ENCODE peak calls at places on chromosome 13, in seven cellular contexts. K, Q, X, P, M, V and D are unnamed samples.

GRCh38 chr13:46479286-46479685 is 73.7 kb upstream of the LRCH1 start:
- DNase-seq in Q (no peak), K (no peak), X (no peak), P (no peak), M (no peak), V (no peak), D (no peak)

GRCh38 chr13:95146486-95146885 is 154.8 kb downstream of the ABCC4 start:
- DNase-seq in Q (no peak), P (no peak), M (no peak), K (no peak), X (no peak), V (no peak), D (no peak)

GRCh38 chr13:25214371-25215252 is 42.5 kb upstream of the AMER2 start:
- DNase-seq in M (peak; percentile 37), P (no peak), V (no peak), Q (no peak), X (peak; percentile 19), K (no peak), D (no peak)

GRCh38 chr13:80217614-80218456 is 123.1 kb downstream of the SPRY2 start:
- DNase-seq in M (peak; percentile 78), Q (no peak), K (no peak), P (no peak), X (no peak), V (no peak), D (no peak)

GRCh38 chr13:23701646-23702045 is 131.4 kb downstream of the TNFRSF19 start:
- DNase-seq in V (no peak), Q (no peak), K (no peak), X (peak; percentile 65), P (no peak), M (peak; percentile 100), D (no peak)

GRCh38 chr13:85241045-85241444 is 558.2 kb downstream of the SLITRK6 start:
- DNase-seq in P (no peak), V (peak; percentile 50), X (peak; percentile 34), M (peak; percentile 50), Q (no peak), K (no peak), D (no peak)

GRCh38 chr13:51518847-51519246 is 65.4 kb upstream of the WDFY2 start:
- DNase-seq in M (no peak), V (no peak), K (no peak), Q (no peak), X (no peak), P (no peak), D (no peak)

GRCh38 chr13:42926555-42926954 is 65.5 kb downstream of the EPSTI1 start:
- DNase-seq in M (peak; percentile 77), K (no peak), V (no peak), P (no peak), Q (no peak), X (peak; percentile 12), D (no peak)

GRCh38 chr13:22455036-22455435 is 725.7 kb upstream of the SGCG start:
- DNase-seq in Q (no peak), M (no peak), V (no peak), X (no peak), K (no peak), P (no peak), D (no peak)

GRCh38 chr13:103605546-103606326 is 539.5 kb upstream of the SLC10A2 start:
- DNase-seq in V (no peak), P (no peak), X (no peak), M (peak; percentile 5), K (no peak), Q (no peak), D (no peak)

GRCh38 chr13:27783111-27783510 is 9.2 kb upstream of the GSX1 start:
- DNase-seq in K (no peak), Q (no peak), V (no peak), X (peak; percentile 19), M (peak; percentile 56), P (no peak), D (no peak)
- TF ChIP-seq CTCF in K (peak; percentile 40), Q (no peak), V (peak; percentile 61), X (peak; percentile 31), M (peak; percentile 74), P (peak; percentile 50), D (peak; percentile 12)

DNA sequence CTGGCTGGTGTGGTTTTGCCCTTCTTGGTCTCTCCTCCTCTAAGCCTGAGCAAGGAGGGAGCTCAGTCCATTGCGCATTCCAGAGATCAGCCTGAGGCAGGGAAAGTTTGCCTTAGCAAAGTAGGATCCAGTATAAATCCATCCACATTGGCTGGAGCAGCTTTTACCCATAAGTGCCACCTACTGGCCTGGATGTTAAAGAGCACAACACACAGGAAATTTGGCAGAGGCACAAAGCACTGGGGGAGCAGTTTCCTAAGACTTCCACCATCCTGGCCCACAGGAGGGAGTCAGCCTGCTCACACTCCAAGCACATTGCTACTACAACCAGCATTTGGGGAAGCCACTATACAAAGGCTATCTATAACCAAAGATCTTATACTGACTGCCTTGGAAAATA is 1124.2 kb downstream of the SLITRK1 start:
- DNase-seq in Q (no peak), P (no peak), X (no peak), K (no peak), V (no peak), M (peak; percentile 60), D (peak; percentile 7)
- TF ChIP-seq CTCF in Q (no peak), P (peak; percentile 56), X (peak; percentile 21), K (peak; percentile 27), V (peak; percentile 56), M (peak; percentile 63), D (no peak)

GRCh38 chr13:113834496-113835200 is 29.2 kb downstream of the GAS6 start:
- DNase-seq in Q (no peak), V (no peak), P (no peak), K (no peak), M (no peak), X (no peak), D (no peak)
- TF ChIP-seq CTCF in Q (no peak), V (no peak), P (no peak), K (no peak), M (no peak), X (no peak), D (no peak)

GRCh38 chr13:44744880-44745633 is 168.9 kb upstream of the TSC22D1 start:
- DNase-seq in K (no peak), Q (no peak), M (no peak), P (no peak), V (peak; percentile 93), X (no peak), D (no peak)
- TF ChIP-seq CTCF in K (no peak), Q (no peak), M (no peak), P (no peak), V (no peak), X (no peak), D (no peak)

GRCh38 chr13:40943073-40943472 is 76.0 kb downstream of the ELF1 start:
- DNase-seq in P (no peak), K (no peak), Q (no peak), X (peak; percentile 9), M (peak; percentile 19), V (no peak), D (no peak)
- TF ChIP-seq CTCF in P (no peak), K (no peak), Q (no peak), X (no peak), M (no peak), V (no peak), D (no peak)

GRCh38 chr13:91158015-91158390 is 189.5 kb upstream of the MIR17HG start:
- DNase-seq in P (no peak), X (no peak), K (no peak), Q (no peak), V (no peak), M (peak; percentile 2), D (no peak)
- TF ChIP-seq CTCF in P (peak; percentile 44), X (no peak), K (no peak), Q (no peak), V (no peak), M (peak; percentile 3), D (no peak)